ENCODE peak calls at places on chromosomes 1 and 21, in five cellular contexts. U is left ventricle myocardium inferior, A is Panc1, N is pancreas, L is aorta. Y is an unnamed sample. For H3K4me1 and H3K9me3, the result is how much of the 10 kb centered on the place peaks cover.

GRCh38 chr1:86965012-86965826 is 50.8 kb downstream of the HS2ST1 start:
- DNase-seq in U (no peak), A (peak), N (no peak), L (no peak), Y (peak)

GRCh38 chr1:92380867-92381266 is 82.0 kb downstream of the RPAP2 start:
- DNase-seq in A (no peak), L (no peak), U (no peak), N (no peak), Y (no peak)

GRCh38 chr1:43980255-43981134 is 1.5 kb downstream of the B4GALT2 start:
- DNase-seq in N (no peak), A (no peak), U (no peak), L (no peak), Y (no peak)

GRCh38 chr21:37266515-37267221 is 466 bp downstream of the VPS26C start:
- DNase-seq in N (no peak), L (no peak), A (no peak), U (no peak), Y (peak)

GRCh38 chr1:202710070-202711025 is at the start of gene SYT2:
- DNase-seq in A (no peak), N (peak), L (peak), U (peak), Y (no peak)

GRCh38 chr21:21631961-21632360 is 633.8 kb downstream of the NCAM2 start:
- DNase-seq in U (no peak), L (peak), A (no peak), N (peak), Y (no peak)

GRCh38 chr1:227140376-227140775 is 177.9 kb downstream of the CDC42BPA start:
- DNase-seq in A (no peak), L (no peak), N (no peak), U (no peak), Y (no peak)

GRCh38 chr21:17602874-17603273 is 9.8 kb downstream of the BTG3 start:
- DNase-seq in U (no peak), L (no peak), N (no peak), A (no peak), Y (peak)

GRCh38 chr1:213511173-213511572 is 460.1 kb downstream of the RPS6KC1 start:
- DNase-seq in L (no peak), U (no peak), N (no peak), A (no peak), Y (no peak)

GRCh38 chr1:24535021-24535424 is 20.9 kb upstream of the NCMAP start:
- DNase-seq in N (no peak), U (no peak), L (no peak), A (no peak), Y (no peak)

GRCh38 chr21:45975017-45975595 is 6.5 kb upstream of the COL6A1 start:
- DNase-seq in N (no peak), U (peak), A (no peak), L (peak), Y (peak)

GRCh38 chr1:226708342-226708780 is 30.7 kb downstream of the ITPKB start:
- DNase-seq in L (no peak), A (no peak), U (no peak), N (no peak), Y (peak)

GRCh38 chr1:116168277-116169032 is 57.3 kb downstream of the MAB21L3 start:
- DNase-seq in N (peak), A (peak), L (peak), U (peak), Y (no peak)

GRCh38 chr1:107550358-107550757 is 409.5 kb downstream of the NTNG1 start:
- DNase-seq in A (no peak), N (no peak), L (no peak), U (no peak), Y (no peak)

DNA sequence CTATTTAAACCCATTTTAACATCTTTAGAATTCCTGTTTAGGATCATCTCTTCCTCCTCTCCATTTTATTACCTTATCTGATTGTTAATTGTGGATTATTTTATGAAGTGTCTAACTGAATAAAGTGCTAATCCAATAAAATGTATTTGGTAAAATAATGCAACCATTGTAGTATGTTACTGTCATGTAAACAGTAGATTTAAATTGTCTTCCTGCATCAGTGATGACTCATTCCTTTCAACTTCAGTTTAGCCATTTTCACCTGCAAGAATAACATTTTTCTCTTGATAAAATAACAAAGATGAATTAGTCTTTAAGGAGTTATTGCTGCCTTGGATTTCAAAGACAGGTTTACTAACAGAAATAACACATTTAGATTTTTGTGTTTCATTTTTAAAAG is 5.4 kb downstream of the PPP2R5A start:
- DNase-seq in U (no peak), L (no peak), N (no peak), A (no peak), Y (no peak)
- H3K4me1 ChIP-seq in U (half or more), L (under half), N (half or more), A (under half), Y (under half)

GRCh38 chr1:152739841-152740240 is 18.0 kb upstream of the KPRP start:
- DNase-seq in A (no peak), U (no peak), L (no peak), N (no peak), Y (no peak)
- H3K9me3 ChIP-seq in A (under half), U (under half), L (under half), N (under half), Y (under half)

GRCh38 chr1:223739366-223740057 is 27.2 kb downstream of the CAPN2 start:
- DNase-seq in N (no peak), U (no peak), A (no peak), L (no peak), Y (no peak)
- H3K27ac ChIP-seq in N (peak), U (peak), A (peak), L (no peak), Y (peak)

DNA sequence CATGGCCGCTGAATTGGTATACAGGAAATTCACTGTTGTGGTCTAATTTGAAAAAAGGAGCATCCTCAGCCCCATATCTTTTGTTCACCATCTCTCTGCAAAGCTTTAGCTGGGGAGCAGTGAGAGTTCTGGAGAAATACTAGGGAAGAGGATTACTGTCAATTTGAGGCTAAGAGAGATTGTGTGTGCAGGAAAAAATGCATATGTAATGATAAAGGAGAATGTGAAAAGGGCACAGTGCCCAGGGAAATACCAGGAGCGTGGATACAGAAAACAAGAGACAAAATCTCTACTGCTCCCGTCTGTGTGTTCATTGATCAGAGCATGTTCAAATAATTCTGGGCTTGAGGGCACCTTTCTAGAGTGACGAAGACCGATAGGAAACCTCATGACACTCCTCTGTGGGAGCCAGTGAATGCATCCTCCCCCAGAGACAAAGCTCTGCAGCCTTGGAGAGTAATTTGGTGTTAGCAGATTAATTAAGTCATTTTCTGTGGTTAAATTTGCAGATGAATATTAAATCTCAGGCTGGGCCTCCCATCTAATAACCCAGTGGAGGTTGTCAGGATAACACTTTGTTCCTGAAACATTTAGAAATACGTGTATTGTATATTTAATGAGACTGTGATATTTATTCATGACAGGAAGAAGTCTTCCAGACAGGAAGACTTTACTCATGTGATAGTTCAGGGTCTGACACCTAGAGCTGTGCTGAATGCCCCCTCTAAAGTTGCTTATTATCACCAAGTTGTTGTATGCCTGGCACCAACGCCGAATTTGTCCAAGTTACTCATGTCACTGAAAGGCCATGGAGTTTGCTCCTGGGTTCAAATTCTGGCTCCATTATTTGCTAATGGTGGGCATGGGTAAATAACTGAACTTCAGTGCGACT is 287.3 kb upstream of the SGIP1 start:
- DNase-seq in U (no peak), A (no peak), L (no peak), N (no peak), Y (no peak)
- H3K4me1 ChIP-seq in U (under half), A (under half), L (under half), N (under half), Y (under half)

GRCh38 chr1:248697907-248698306 is 4.7 kb downstream of the OR14I1 start:
- DNase-seq in A (no peak), U (no peak), L (no peak), N (no peak), Y (no peak)
- H3K9me3 ChIP-seq in A (under half), U (under half), L (under half), N (under half), Y (under half)

DNA sequence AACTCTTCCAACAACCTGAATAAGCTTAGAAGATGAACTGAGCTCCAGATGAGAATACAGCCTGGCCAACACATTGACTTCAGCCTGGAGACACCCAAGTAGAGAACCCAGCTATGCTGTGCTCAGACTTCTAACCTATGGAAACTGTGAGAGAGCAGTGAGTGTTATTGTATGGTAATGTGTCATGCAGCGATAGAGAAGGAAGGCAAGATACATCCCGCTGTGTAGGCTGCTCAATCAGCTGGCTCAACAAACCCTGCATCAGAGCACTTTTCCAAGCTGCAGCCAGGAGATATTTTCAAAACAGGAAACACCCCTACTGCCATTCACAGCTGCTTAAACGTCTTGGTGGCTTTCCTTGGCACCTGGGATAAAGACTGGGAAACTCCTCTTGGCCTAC is 321.3 kb downstream of the SIPA1L2 start:
- DNase-seq in L (no peak), A (no peak), N (no peak), U (no peak), Y (no peak)
- H3K27ac ChIP-seq in L (no peak), A (no peak), N (no peak), U (no peak), Y (no peak)

GRCh38 chr1:12712091-12712490 is 3.8 kb upstream of the AADACL3 start:
- DNase-seq in U (no peak), A (no peak), N (no peak), L (no peak), Y (no peak)
- H3K4me1 ChIP-seq in U (under half), A (under half), N (under half), L (under half), Y (under half)

Y was measured in SJCRH30.